ENCODE peak calls at places on chromosomes 2 and 18, in ten cellular contexts. Q, G, I, O, K, T, Z, U, S and H are unnamed samples.

GRCh38 chr2:45720210-45720609 is 68.7 kb downstream of the PRKCE start:
- ATAC-seq in K (peak), S (no peak), G (no peak), T (no peak), I (no peak), O (no peak), U (no peak), Q (no peak), Z (no peak), H (no peak)

GRCh38 chr2:28312307-28313278 is 80.1 kb upstream of the FOSL2 start:
- ATAC-seq in U (peak), S (peak), T (no peak), Q (no peak), I (peak), G (no peak), K (no peak), Z (no peak), O (no peak), H (peak)

GRCh38 chr2:191434072-191434471 is 188.9 kb downstream of the MYO1B start:
- ATAC-seq in I (no peak), G (no peak), S (no peak), T (no peak), U (no peak), Z (no peak), O (no peak), Q (no peak), K (no peak), H (no peak)

GRCh38 chr18:76367168-76367785 is 127.8 kb downstream of the ZNF516 start:
- ATAC-seq in S (no peak), Q (no peak), O (no peak), T (no peak), U (no peak), K (no peak), Z (no peak), I (peak), G (no peak), H (no peak)

GRCh38 chr2:5854797-5855196 is 162.6 kb downstream of the SOX11 start:
- ATAC-seq in T (no peak), Z (no peak), Q (no peak), I (no peak), S (no peak), K (no peak), U (peak), G (no peak), O (no peak), H (no peak)

GRCh38 chr2:25491966-25492532 is 150.3 kb upstream of the DNMT3A start:
- ATAC-seq in O (no peak), U (peak), G (peak), S (peak), Z (no peak), T (peak), I (no peak), Q (peak), K (no peak), H (no peak)

GRCh38 chr2:36410681-36411080 is 55.1 kb downstream of the CRIM1 start:
- ATAC-seq in T (no peak), Z (no peak), K (no peak), G (no peak), S (no peak), U (no peak), Q (peak), O (no peak), I (no peak), H (no peak)

GRCh38 chr2:229852565-229852964 is 69.2 kb downstream of the TRIP12 start:
- ATAC-seq in Q (peak), O (peak), U (peak), I (peak), S (peak), K (peak), T (peak), Z (peak), G (no peak), H (peak)

GRCh38 chr2:228283491-228284171 is 102.1 kb upstream of the SPHKAP start:
- ATAC-seq in Q (no peak), S (no peak), G (no peak), U (no peak), I (no peak), O (no peak), Z (no peak), K (no peak), T (no peak), H (no peak)

GRCh38 chr2:218733615-218734021 is 23.0 kb downstream of the TTLL4 start:
- ATAC-seq in T (peak), Q (peak), G (no peak), K (no peak), Z (no peak), I (peak), S (peak), U (peak), O (peak), H (peak)

GRCh38 chr2:224816816-224817215 is 100.7 kb upstream of the CCDC195 start:
- ATAC-seq in I (no peak), U (peak), T (no peak), G (peak), Z (no peak), S (no peak), Q (no peak), K (no peak), O (no peak), H (no peak)

GRCh38 chr2:160336091-160336490 is 136.0 kb upstream of the ITGB6 start:
- ATAC-seq in T (no peak), G (no peak), Z (no peak), I (no peak), O (no peak), Q (peak), S (peak), K (no peak), U (no peak), H (no peak)

GRCh38 chr2:20212871-20213503 is 11.9 kb downstream of the SDC1 start:
- ATAC-seq in G (no peak), O (no peak), T (peak), I (peak), S (no peak), K (no peak), Z (no peak), U (peak), Q (peak), H (no peak)

GRCh38 chr2:23633966-23634365 is 249.0 kb downstream of the KLHL29 start:
- ATAC-seq in S (no peak), I (no peak), U (no peak), G (no peak), K (no peak), T (no peak), Q (no peak), Z (no peak), O (no peak), H (no peak)

GRCh38 chr2:161416294-161416632 is at the start of gene TBR1:
- ATAC-seq in O (no peak), K (no peak), G (peak), S (no peak), Q (no peak), U (no peak), T (no peak), Z (no peak), I (no peak), H (no peak)

GRCh38 chr18:3706279-3707097 is 256.5 kb downstream of the TGIF1 start:
- ATAC-seq in K (peak), T (no peak), S (no peak), I (no peak), Q (no peak), G (no peak), U (peak), O (no peak), Z (no peak), H (no peak)

GRCh38 chr2:20181761-20182160 is 43.2 kb downstream of the SDC1 start:
- ATAC-seq in G (no peak), U (no peak), T (no peak), O (no peak), S (no peak), I (no peak), Z (no peak), Q (no peak), K (no peak), H (no peak)

GRCh38 chr2:83394134-83394965 is 1064.7 kb downstream of the SUCLG1 start:
- ATAC-seq in U (no peak), S (no peak), O (no peak), G (no peak), I (no peak), K (no peak), Z (no peak), Q (no peak), T (no peak), H (no peak)

GRCh38 chr2:200603972-200604371 is 18.2 kb downstream of the AOX1 start:
- ATAC-seq in I (no peak), K (no peak), G (peak), T (no peak), S (no peak), O (no peak), Q (no peak), U (peak), Z (no peak), H (no peak)